ENCODE peak calls at places on chromosomes 6 and 20, in nine cellular contexts. One of them, this sample, is unnamed.

GRCh38 chr6:69719602-69720193 is 77.1 kb downstream of the LMBRD1 start:
- DNase-seq in endodermal cell: peak
- DNase-seq in HCT116: peak
- DNase-seq in AG04449: no peak
- DNase-seq in left ventricle myocardium inferior: no peak
- DNase-seq in thoracic aorta: no peak
- DNase-seq in astrocyte of the spinal cord: peak
- DNase-seq in colonic mucosa: no peak
- DNase-seq in astrocyte of the cerebellum: no peak
- DNase-seq in this sample: peak

GRCh38 chr6:52596371-52597028 is 19.6 kb upstream of the TRAM2 start:
- DNase-seq in HCT116: no peak
- DNase-seq in left ventricle myocardium inferior: no peak
- DNase-seq in endodermal cell: no peak
- DNase-seq in colonic mucosa: no peak
- DNase-seq in astrocyte of the cerebellum: no peak
- DNase-seq in astrocyte of the spinal cord: peak
- DNase-seq in AG04449: no peak
- DNase-seq in thoracic aorta: no peak
- DNase-seq in this sample: peak

GRCh38 chr6:142871910-142872331 is 73.1 kb downstream of the HIVEP2 start:
- DNase-seq in endodermal cell: no peak
- DNase-seq in thoracic aorta: no peak
- DNase-seq in astrocyte of the spinal cord: peak
- DNase-seq in colonic mucosa: peak
- DNase-seq in HCT116: no peak
- DNase-seq in AG04449: peak
- DNase-seq in left ventricle myocardium inferior: no peak
- DNase-seq in astrocyte of the cerebellum: peak
- DNase-seq in this sample: peak

GRCh38 chr6:36204068-36204753 is 7.7 kb downstream of the BRPF3 start:
- DNase-seq in left ventricle myocardium inferior: no peak
- DNase-seq in thoracic aorta: no peak
- DNase-seq in AG04449: no peak
- DNase-seq in colonic mucosa: no peak
- DNase-seq in HCT116: no peak
- DNase-seq in astrocyte of the cerebellum: no peak
- DNase-seq in endodermal cell: no peak
- DNase-seq in astrocyte of the spinal cord: no peak
- DNase-seq in this sample: no peak

GRCh38 chr6:117521785-117522502 is 39.5 kb downstream of the DCBLD1 start:
- DNase-seq in HCT116: no peak
- DNase-seq in endodermal cell: no peak
- DNase-seq in colonic mucosa: no peak
- DNase-seq in astrocyte of the spinal cord: no peak
- DNase-seq in left ventricle myocardium inferior: no peak
- DNase-seq in astrocyte of the cerebellum: no peak
- DNase-seq in thoracic aorta: no peak
- DNase-seq in AG04449: no peak
- DNase-seq in this sample: no peak

GRCh38 chr6:36743032-36743431 is 45.4 kb downstream of the RAB44 start:
- DNase-seq in endodermal cell: no peak
- DNase-seq in astrocyte of the cerebellum: no peak
- DNase-seq in thoracic aorta: no peak
- DNase-seq in colonic mucosa: peak
- DNase-seq in HCT116: no peak
- DNase-seq in left ventricle myocardium inferior: no peak
- DNase-seq in AG04449: no peak
- DNase-seq in astrocyte of the spinal cord: no peak
- DNase-seq in this sample: no peak

GRCh38 chr6:5337573-5337972 is 76.3 kb downstream of the FARS2 start:
- DNase-seq in endodermal cell: no peak
- DNase-seq in thoracic aorta: no peak
- DNase-seq in astrocyte of the cerebellum: peak
- DNase-seq in colonic mucosa: no peak
- DNase-seq in astrocyte of the spinal cord: peak
- DNase-seq in AG04449: peak
- DNase-seq in HCT116: no peak
- DNase-seq in left ventricle myocardium inferior: no peak
- DNase-seq in this sample: no peak

GRCh38 chr6:11609324-11610071 is 71.9 kb downstream of the TMEM170B start:
- DNase-seq in colonic mucosa: no peak
- DNase-seq in astrocyte of the spinal cord: peak
- DNase-seq in AG04449: peak
- DNase-seq in thoracic aorta: peak
- DNase-seq in astrocyte of the cerebellum: peak
- DNase-seq in endodermal cell: no peak
- DNase-seq in left ventricle myocardium inferior: peak
- DNase-seq in HCT116: no peak
- DNase-seq in this sample: no peak

GRCh38 chr20:63163596-63164560 is 52.1 kb downstream of the YTHDF1 start:
- DNase-seq in thoracic aorta: no peak
- DNase-seq in HCT116: no peak
- DNase-seq in astrocyte of the cerebellum: no peak
- DNase-seq in endodermal cell: no peak
- DNase-seq in colonic mucosa: no peak
- DNase-seq in left ventricle myocardium inferior: no peak
- DNase-seq in AG04449: no peak
- DNase-seq in astrocyte of the spinal cord: no peak
- DNase-seq in this sample: no peak

GRCh38 chr20:52429029-52429428 is 237.4 kb upstream of the ZFP64 start:
- DNase-seq in astrocyte of the spinal cord: no peak
- DNase-seq in thoracic aorta: no peak
- DNase-seq in AG04449: no peak
- DNase-seq in astrocyte of the cerebellum: no peak
- DNase-seq in endodermal cell: no peak
- DNase-seq in left ventricle myocardium inferior: no peak
- DNase-seq in HCT116: no peak
- DNase-seq in colonic mucosa: no peak
- DNase-seq in this sample: no peak

GRCh38 chr6:165617528-165617927 is 45.5 kb downstream of the PDE10A start:
- DNase-seq in colonic mucosa: no peak
- DNase-seq in AG04449: no peak
- DNase-seq in astrocyte of the spinal cord: no peak
- DNase-seq in endodermal cell: no peak
- DNase-seq in astrocyte of the cerebellum: no peak
- DNase-seq in thoracic aorta: no peak
- DNase-seq in left ventricle myocardium inferior: no peak
- DNase-seq in HCT116: no peak
- DNase-seq in this sample: no peak

GRCh38 chr6:136226027-136226673 is 24.0 kb downstream of the MTFR2 start:
- DNase-seq in colonic mucosa: peak
- DNase-seq in AG04449: no peak
- DNase-seq in astrocyte of the spinal cord: peak
- DNase-seq in HCT116: peak
- DNase-seq in endodermal cell: peak
- DNase-seq in astrocyte of the cerebellum: peak
- DNase-seq in left ventricle myocardium inferior: peak
- DNase-seq in thoracic aorta: no peak
- DNase-seq in this sample: peak

GRCh38 chr6:12602342-12602741 is 114.2 kb upstream of the PHACTR1 start:
- DNase-seq in colonic mucosa: no peak
- DNase-seq in endodermal cell: no peak
- DNase-seq in thoracic aorta: no peak
- DNase-seq in HCT116: no peak
- DNase-seq in astrocyte of the cerebellum: no peak
- DNase-seq in astrocyte of the spinal cord: no peak
- DNase-seq in AG04449: no peak
- DNase-seq in left ventricle myocardium inferior: no peak
- DNase-seq in this sample: no peak

GRCh38 chr6:37260063-37260843 is 2.3 kb upstream of the TMEM217 start:
- DNase-seq in astrocyte of the cerebellum: no peak
- DNase-seq in HCT116: no peak
- DNase-seq in endodermal cell: no peak
- DNase-seq in colonic mucosa: no peak
- DNase-seq in thoracic aorta: no peak
- DNase-seq in left ventricle myocardium inferior: no peak
- DNase-seq in AG04449: no peak
- DNase-seq in astrocyte of the spinal cord: no peak
- DNase-seq in this sample: no peak

GRCh38 chr6:109524129-109524528 is 41.1 kb upstream of the ZBTB24 start:
- DNase-seq in HCT116: no peak
- DNase-seq in AG04449: no peak
- DNase-seq in astrocyte of the spinal cord: no peak
- DNase-seq in colonic mucosa: no peak
- DNase-seq in thoracic aorta: no peak
- DNase-seq in astrocyte of the cerebellum: no peak
- DNase-seq in endodermal cell: no peak
- DNase-seq in left ventricle myocardium inferior: no peak
- DNase-seq in this sample: no peak

GRCh38 chr6:109526905-109527628 is 44.0 kb upstream of the ZBTB24 start:
- DNase-seq in astrocyte of the cerebellum: peak
- DNase-seq in colonic mucosa: peak
- DNase-seq in endodermal cell: peak
- DNase-seq in astrocyte of the spinal cord: peak
- DNase-seq in AG04449: peak
- DNase-seq in HCT116: peak
- DNase-seq in thoracic aorta: no peak
- DNase-seq in left ventricle myocardium inferior: no peak
- DNase-seq in this sample: peak

GRCh38 chr6:109531446-109531845 is 48.4 kb upstream of the ZBTB24 start:
- DNase-seq in left ventricle myocardium inferior: no peak
- DNase-seq in endodermal cell: no peak
- DNase-seq in AG04449: no peak
- DNase-seq in astrocyte of the spinal cord: no peak
- DNase-seq in astrocyte of the cerebellum: no peak
- DNase-seq in HCT116: no peak
- DNase-seq in thoracic aorta: no peak
- DNase-seq in colonic mucosa: no peak
- DNase-seq in this sample: no peak

GRCh38 chr6:109523478-109523877 is 40.5 kb upstream of the ZBTB24 start:
- DNase-seq in astrocyte of the spinal cord: peak
- DNase-seq in colonic mucosa: no peak
- DNase-seq in HCT116: no peak
- DNase-seq in astrocyte of the cerebellum: peak
- DNase-seq in left ventricle myocardium inferior: no peak
- DNase-seq in thoracic aorta: no peak
- DNase-seq in AG04449: no peak
- DNase-seq in endodermal cell: no peak
- DNase-seq in this sample: peak

DNA sequence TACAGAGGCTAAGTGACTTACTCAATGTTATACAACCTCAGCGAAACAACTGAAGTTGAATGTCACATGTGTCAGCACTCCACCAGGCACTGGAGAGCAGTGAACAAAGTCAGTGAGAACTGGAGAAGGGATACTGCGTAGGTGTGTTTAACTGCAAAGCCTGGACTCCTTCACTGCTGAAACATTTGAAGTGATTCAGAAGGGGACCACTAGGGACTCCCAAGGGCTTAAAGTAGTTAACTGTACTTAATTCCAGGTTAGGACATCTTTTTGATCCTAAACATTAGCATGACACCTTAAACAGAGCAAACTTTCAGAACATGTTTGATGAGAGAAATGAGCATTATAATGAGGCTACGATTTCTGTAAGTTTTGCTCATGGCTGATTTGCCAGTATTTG is 45.0 kb upstream of the ZBTB24 start:
- DNase-seq in astrocyte of the spinal cord: no peak
- DNase-seq in colonic mucosa: no peak
- DNase-seq in thoracic aorta: no peak
- DNase-seq in astrocyte of the cerebellum: no peak
- DNase-seq in AG04449: no peak
- DNase-seq in HCT116: peak
- DNase-seq in endodermal cell: no peak
- DNase-seq in left ventricle myocardium inferior: no peak
- DNase-seq in this sample: peak
- TF ChIP-seq CTCF in astrocyte of the spinal cord: peak
- TF ChIP-seq CTCF in colonic mucosa: no peak
- TF ChIP-seq CTCF in thoracic aorta: no peak
- TF ChIP-seq CTCF in astrocyte of the cerebellum: peak
- TF ChIP-seq CTCF in AG04449: no peak
- TF ChIP-seq CTCF in HCT116: no peak
- TF ChIP-seq CTCF in endodermal cell: peak
- TF ChIP-seq CTCF in left ventricle myocardium inferior: no peak
- TF ChIP-seq CTCF in this sample: peak

GRCh38 chr6:98020222-98020621 is 737.2 kb upstream of the MMS22L start:
- DNase-seq in endodermal cell: no peak
- DNase-seq in astrocyte of the cerebellum: no peak
- DNase-seq in AG04449: no peak
- DNase-seq in colonic mucosa: no peak
- DNase-seq in thoracic aorta: no peak
- DNase-seq in astrocyte of the spinal cord: no peak
- DNase-seq in HCT116: no peak
- DNase-seq in left ventricle myocardium inferior: no peak
- DNase-seq in this sample: no peak

GRCh38 chr6:98027898-98028297 is 744.9 kb upstream of the MMS22L start:
- DNase-seq in colonic mucosa: no peak
- DNase-seq in thoracic aorta: no peak
- DNase-seq in left ventricle myocardium inferior: no peak
- DNase-seq in HCT116: no peak
- DNase-seq in astrocyte of the spinal cord: no peak
- DNase-seq in astrocyte of the cerebellum: no peak
- DNase-seq in endodermal cell: no peak
- DNase-seq in AG04449: no peak
- DNase-seq in this sample: no peak

GRCh38 chr6:98024359-98024758 is 741.3 kb upstream of the MMS22L start:
- DNase-seq in AG04449: no peak
- DNase-seq in astrocyte of the cerebellum: no peak
- DNase-seq in HCT116: no peak
- DNase-seq in thoracic aorta: no peak
- DNase-seq in left ventricle myocardium inferior: no peak
- DNase-seq in astrocyte of the spinal cord: no peak
- DNase-seq in endodermal cell: no peak
- DNase-seq in colonic mucosa: no peak
- DNase-seq in this sample: no peak
- H3K4me3 ChIP-seq in AG04449: no peak
- H3K4me3 ChIP-seq in astrocyte of the cerebellum: no peak
- H3K4me3 ChIP-seq in HCT116: no peak
- H3K4me3 ChIP-seq in thoracic aorta: no peak
- H3K4me3 ChIP-seq in left ventricle myocardium inferior: no peak
- H3K4me3 ChIP-seq in astrocyte of the spinal cord: no peak
- H3K4me3 ChIP-seq in endodermal cell: no peak
- H3K4me3 ChIP-seq in colonic mucosa: no peak
- H3K4me3 ChIP-seq in this sample: no peak

GRCh38 chr6:7143161-7143974 is 35.6 kb downstream of the RREB1 start:
- DNase-seq in astrocyte of the cerebellum: no peak
- DNase-seq in colonic mucosa: no peak
- DNase-seq in astrocyte of the spinal cord: no peak
- DNase-seq in AG04449: no peak
- DNase-seq in endodermal cell: peak
- DNase-seq in HCT116: no peak
- DNase-seq in left ventricle myocardium inferior: no peak
- DNase-seq in thoracic aorta: no peak
- DNase-seq in this sample: no peak
- TF ChIP-seq CTCF in astrocyte of the cerebellum: peak
- TF ChIP-seq CTCF in colonic mucosa: no peak
- TF ChIP-seq CTCF in astrocyte of the spinal cord: peak
- TF ChIP-seq CTCF in AG04449: peak
- TF ChIP-seq CTCF in endodermal cell: peak
- TF ChIP-seq CTCF in HCT116: no peak
- TF ChIP-seq CTCF in left ventricle myocardium inferior: peak
- TF ChIP-seq CTCF in thoracic aorta: no peak
- TF ChIP-seq CTCF in this sample: no peak

GRCh38 chr6:89351632-89352328 is 742 bp downstream of the UBE2J1 start:
- DNase-seq in astrocyte of the cerebellum: no peak
- DNase-seq in left ventricle myocardium inferior: no peak
- DNase-seq in thoracic aorta: no peak
- DNase-seq in astrocyte of the spinal cord: peak
- DNase-seq in AG04449: no peak
- DNase-seq in colonic mucosa: no peak
- DNase-seq in endodermal cell: no peak
- DNase-seq in HCT116: no peak
- DNase-seq in this sample: no peak
- H3K4me3 ChIP-seq in astrocyte of the cerebellum: peak
- H3K4me3 ChIP-seq in left ventricle myocardium inferior: peak
- H3K4me3 ChIP-seq in thoracic aorta: peak
- H3K4me3 ChIP-seq in astrocyte of the spinal cord: peak
- H3K4me3 ChIP-seq in AG04449: peak
- H3K4me3 ChIP-seq in colonic mucosa: peak
- H3K4me3 ChIP-seq in endodermal cell: peak
- H3K4me3 ChIP-seq in HCT116: peak
- H3K4me3 ChIP-seq in this sample: peak

GRCh38 chr6:145137425-145137824 is 597.9 kb downstream of the EPM2A start:
- DNase-seq in colonic mucosa: no peak
- DNase-seq in left ventricle myocardium inferior: no peak
- DNase-seq in astrocyte of the cerebellum: no peak
- DNase-seq in endodermal cell: no peak
- DNase-seq in AG04449: no peak
- DNase-seq in astrocyte of the spinal cord: peak
- DNase-seq in HCT116: no peak
- DNase-seq in thoracic aorta: no peak
- DNase-seq in this sample: peak
- TF ChIP-seq CTCF in colonic mucosa: no peak
- TF ChIP-seq CTCF in left ventricle myocardium inferior: peak
- TF ChIP-seq CTCF in astrocyte of the cerebellum: no peak
- TF ChIP-seq CTCF in endodermal cell: peak
- TF ChIP-seq CTCF in AG04449: no peak
- TF ChIP-seq CTCF in astrocyte of the spinal cord: peak
- TF ChIP-seq CTCF in HCT116: peak
- TF ChIP-seq CTCF in thoracic aorta: no peak
- TF ChIP-seq CTCF in this sample: peak

This sample was measured in epithelial cell of esophagus.